ENCODE peak calls at places on chromosomes 12 and 14, in seven cellular contexts. One of them, this sample, is unnamed.

GRCh38 chr14:68899033-68899603 is 80.0 kb downstream of the ACTN1 start:
- DNase-seq in tibial artery: no peak
- DNase-seq in IMR-90: no peak
- DNase-seq in ascending aorta: no peak
- DNase-seq in AG04449: no peak
- DNase-seq in kidney: no peak
- DNase-seq in heart right ventricle: no peak
- DNase-seq in this sample: no peak

GRCh38 chr14:104135121-104135903 is 3.1 kb upstream of the KIF26A start:
- DNase-seq in heart right ventricle: peak; percentile 17
- DNase-seq in kidney: peak; percentile 79
- DNase-seq in AG04449: no peak
- DNase-seq in tibial artery: peak; percentile 54
- DNase-seq in ascending aorta: peak; percentile 34
- DNase-seq in IMR-90: no peak
- DNase-seq in this sample: peak; percentile 18

GRCh38 chr12:95858451-95859343 is at the start of gene SNRPF:
- DNase-seq in tibial artery: peak; percentile 97
- DNase-seq in heart right ventricle: peak; percentile 90
- DNase-seq in IMR-90: peak; percentile 97
- DNase-seq in kidney: peak; percentile 98
- DNase-seq in AG04449: peak; percentile 77
- DNase-seq in ascending aorta: peak; percentile 98
- DNase-seq in this sample: peak; percentile 97

GRCh38 chr14:38053684-38054083 is 154.0 kb upstream of the SSTR1 start:
- DNase-seq in kidney: no peak
- DNase-seq in IMR-90: no peak
- DNase-seq in tibial artery: no peak
- DNase-seq in heart right ventricle: no peak
- DNase-seq in ascending aorta: no peak
- DNase-seq in AG04449: no peak
- DNase-seq in this sample: no peak

GRCh38 chr12:95699579-95699978 is 91.0 kb downstream of the NTN4 start:
- DNase-seq in tibial artery: no peak
- DNase-seq in ascending aorta: no peak
- DNase-seq in kidney: no peak
- DNase-seq in IMR-90: no peak
- DNase-seq in AG04449: no peak
- DNase-seq in heart right ventricle: no peak
- DNase-seq in this sample: no peak

GRCh38 chr12:109462868-109463692 is 14.0 kb downstream of the KCTD10 start:
- DNase-seq in AG04449: peak; percentile 97
- DNase-seq in heart right ventricle: peak; percentile 71
- DNase-seq in IMR-90: peak; percentile 98
- DNase-seq in tibial artery: peak; percentile 93
- DNase-seq in kidney: peak; percentile 94
- DNase-seq in ascending aorta: peak; percentile 95
- DNase-seq in this sample: no peak

GRCh38 chr14:102891111-102891510 is 31.4 kb upstream of the AMN start:
- DNase-seq in AG04449: no peak
- DNase-seq in kidney: peak; percentile 35
- DNase-seq in tibial artery: no peak
- DNase-seq in IMR-90: no peak
- DNase-seq in heart right ventricle: no peak
- DNase-seq in ascending aorta: no peak
- DNase-seq in this sample: no peak

GRCh38 chr14:100076630-100077029 is 11.4 kb downstream of the EVL start:
- DNase-seq in kidney: no peak
- DNase-seq in heart right ventricle: peak; percentile 40
- DNase-seq in tibial artery: peak; percentile 71
- DNase-seq in ascending aorta: peak; percentile 72
- DNase-seq in AG04449: peak; percentile 24
- DNase-seq in IMR-90: peak; percentile 81
- DNase-seq in this sample: no peak

GRCh38 chr12:11719678-11720099 is 70.2 kb downstream of the ETV6 start:
- DNase-seq in tibial artery: peak; percentile 77
- DNase-seq in AG04449: peak; percentile 85
- DNase-seq in kidney: peak; percentile 83
- DNase-seq in heart right ventricle: peak; percentile 31
- DNase-seq in IMR-90: peak; percentile 98
- DNase-seq in ascending aorta: peak; percentile 89
- DNase-seq in this sample: no peak

GRCh38 chr12:112349440-112349839 is 32.8 kb downstream of the HECTD4 start:
- DNase-seq in tibial artery: no peak
- DNase-seq in ascending aorta: no peak
- DNase-seq in kidney: no peak
- DNase-seq in heart right ventricle: no peak
- DNase-seq in AG04449: no peak
- DNase-seq in IMR-90: peak; percentile 41
- DNase-seq in this sample: no peak

GRCh38 chr12:46671102-46671501 is 154.7 kb downstream of the SLC38A4 start:
- DNase-seq in ascending aorta: no peak
- DNase-seq in tibial artery: no peak
- DNase-seq in AG04449: no peak
- DNase-seq in IMR-90: no peak
- DNase-seq in kidney: no peak
- DNase-seq in heart right ventricle: no peak
- DNase-seq in this sample: no peak

GRCh38 chr14:23175823-23176222 is 7.6 kb downstream of the SLC7A8 start:
- DNase-seq in ascending aorta: no peak
- DNase-seq in kidney: no peak
- DNase-seq in tibial artery: no peak
- DNase-seq in AG04449: no peak
- DNase-seq in heart right ventricle: no peak
- DNase-seq in IMR-90: peak; percentile 20
- DNase-seq in this sample: no peak

GRCh38 chr12:114993202-114993601 is 309.2 kb upstream of the TBX3 start:
- DNase-seq in heart right ventricle: no peak
- DNase-seq in kidney: no peak
- DNase-seq in tibial artery: no peak
- DNase-seq in ascending aorta: no peak
- DNase-seq in IMR-90: peak; percentile 41
- DNase-seq in AG04449: no peak
- DNase-seq in this sample: no peak

GRCh38 chr14:61609885-61610284 is 85.4 kb upstream of the HIF1A start:
- DNase-seq in ascending aorta: no peak
- DNase-seq in AG04449: no peak
- DNase-seq in heart right ventricle: no peak
- DNase-seq in IMR-90: peak; percentile 86
- DNase-seq in tibial artery: no peak
- DNase-seq in kidney: no peak
- DNase-seq in this sample: no peak

GRCh38 chr12:103556890-103557667 is 30.0 kb upstream of the STAB2 start:
- DNase-seq in ascending aorta: no peak
- DNase-seq in tibial artery: no peak
- DNase-seq in AG04449: no peak
- DNase-seq in IMR-90: no peak
- DNase-seq in heart right ventricle: no peak
- DNase-seq in kidney: no peak
- DNase-seq in this sample: no peak

GRCh38 chr12:67720383-67720856 is 71.9 kb downstream of the DYRK2 start:
- DNase-seq in kidney: no peak
- DNase-seq in heart right ventricle: no peak
- DNase-seq in tibial artery: peak; percentile 76
- DNase-seq in AG04449: peak; percentile 70
- DNase-seq in IMR-90: peak; percentile 76
- DNase-seq in ascending aorta: no peak
- DNase-seq in this sample: no peak

GRCh38 chr12:119500209-119500608 is 93.4 kb upstream of the TMEM233 start:
- DNase-seq in tibial artery: no peak
- DNase-seq in ascending aorta: no peak
- DNase-seq in AG04449: no peak
- DNase-seq in IMR-90: no peak
- DNase-seq in heart right ventricle: no peak
- DNase-seq in kidney: no peak
- DNase-seq in this sample: no peak

GRCh38 chr12:1319215-1319614 is 275.2 kb downstream of the FBXL14 start:
- DNase-seq in IMR-90: peak; percentile 52
- DNase-seq in tibial artery: no peak
- DNase-seq in heart right ventricle: no peak
- DNase-seq in ascending aorta: no peak
- DNase-seq in AG04449: no peak
- DNase-seq in kidney: no peak
- DNase-seq in this sample: no peak

GRCh38 chr14:56216631-56217379 is 98.6 kb downstream of the PELI2 start:
- DNase-seq in ascending aorta: no peak
- DNase-seq in kidney: peak; percentile 82
- DNase-seq in tibial artery: no peak
- DNase-seq in AG04449: no peak
- DNase-seq in IMR-90: peak; percentile 28
- DNase-seq in heart right ventricle: peak; percentile 60
- DNase-seq in this sample: peak; percentile 35

GRCh38 chr14:102686176-102686801 is 91.0 kb upstream of the TRAF3 start:
- DNase-seq in IMR-90: no peak
- DNase-seq in tibial artery: no peak
- DNase-seq in kidney: no peak
- DNase-seq in heart right ventricle: no peak
- DNase-seq in AG04449: no peak
- DNase-seq in ascending aorta: no peak
- DNase-seq in this sample: no peak

GRCh38 chr14:29937116-29937515 is 9.5 kb upstream of the PRKD1 start:
- DNase-seq in heart right ventricle: no peak
- DNase-seq in ascending aorta: no peak
- DNase-seq in kidney: no peak
- DNase-seq in IMR-90: peak; percentile 48
- DNase-seq in tibial artery: no peak
- DNase-seq in AG04449: no peak
- DNase-seq in this sample: no peak

GRCh38 chr14:39154594-39155189 is 15.4 kb downstream of the TRAPPC6B start:
- DNase-seq in ascending aorta: no peak
- DNase-seq in heart right ventricle: no peak
- DNase-seq in tibial artery: no peak
- DNase-seq in AG04449: no peak
- DNase-seq in kidney: no peak
- DNase-seq in IMR-90: no peak
- DNase-seq in this sample: no peak

GRCh38 chr12:118034429-118035193 is 18.1 kb downstream of the RFC5 start:
- DNase-seq in AG04449: no peak
- DNase-seq in tibial artery: no peak
- DNase-seq in kidney: no peak
- DNase-seq in IMR-90: peak; percentile 60
- DNase-seq in heart right ventricle: no peak
- DNase-seq in ascending aorta: no peak
- DNase-seq in this sample: no peak

GRCh38 chr12:82835217-82835616 is 148.5 kb downstream of the TMTC2 start:
- DNase-seq in AG04449: no peak
- DNase-seq in ascending aorta: no peak
- DNase-seq in kidney: no peak
- DNase-seq in IMR-90: peak; percentile 29
- DNase-seq in heart right ventricle: no peak
- DNase-seq in tibial artery: no peak
- DNase-seq in this sample: no peak

GRCh38 chr12:1117371-1117770 is 126.3 kb downstream of the ERC1 start:
- DNase-seq in kidney: no peak
- DNase-seq in IMR-90: peak; percentile 78
- DNase-seq in heart right ventricle: no peak
- DNase-seq in ascending aorta: no peak
- DNase-seq in tibial artery: no peak
- DNase-seq in AG04449: no peak
- DNase-seq in this sample: no peak

DNA sequence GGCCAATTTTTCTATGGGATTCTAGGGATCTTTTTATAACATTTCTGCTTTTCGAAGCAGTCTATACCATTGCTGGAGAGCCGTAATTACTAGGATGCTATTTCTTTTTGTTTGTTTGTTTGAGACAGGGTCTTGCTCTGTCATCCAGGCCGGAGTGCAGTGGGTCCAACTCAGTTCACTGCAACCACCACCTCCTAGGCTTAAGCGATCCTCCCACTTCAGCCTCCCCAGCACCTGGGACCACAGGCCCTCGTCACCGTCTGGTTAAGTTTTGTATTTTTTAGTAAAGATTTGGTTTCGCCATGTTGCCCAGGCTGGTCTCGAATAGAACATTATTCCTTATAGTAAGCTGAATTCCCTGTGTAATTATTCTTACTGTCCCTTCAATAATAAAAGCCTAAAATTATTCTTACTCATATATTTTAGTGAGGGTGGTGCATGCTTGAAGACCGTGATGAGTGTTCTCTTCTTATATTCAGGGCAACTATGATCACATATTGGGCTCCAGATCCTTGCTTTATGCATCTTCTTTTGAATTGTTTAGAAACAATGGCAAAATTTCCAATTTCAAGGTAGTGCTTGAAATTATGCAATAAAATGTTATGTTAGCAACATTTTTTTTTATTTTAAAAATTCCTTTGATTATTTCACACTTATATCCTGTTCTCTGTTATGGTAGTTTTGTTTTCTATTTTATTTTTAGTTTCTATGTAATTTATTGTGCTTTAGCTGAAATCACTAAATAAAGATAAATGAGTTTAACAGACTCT is 66.2 kb downstream of the CRADD start:
- DNase-seq in kidney: no peak
- DNase-seq in tibial artery: no peak
- DNase-seq in AG04449: no peak
- DNase-seq in IMR-90: no peak
- DNase-seq in heart right ventricle: no peak
- DNase-seq in ascending aorta: no peak
- DNase-seq in this sample: no peak
- H3K4me3 ChIP-seq in kidney: peak overlapping the region; percentile 93
- H3K4me3 ChIP-seq in tibial artery: peak overlapping the region; percentile 70
- H3K4me3 ChIP-seq in AG04449: no peak overlapping the region
- H3K4me3 ChIP-seq in IMR-90: no peak overlapping the region
- H3K4me3 ChIP-seq in heart right ventricle: peak overlapping the region; percentile 64
- H3K4me3 ChIP-seq in ascending aorta: peak overlapping the region; percentile 76
- H3K4me3 ChIP-seq in this sample: no peak overlapping the region

DNA sequence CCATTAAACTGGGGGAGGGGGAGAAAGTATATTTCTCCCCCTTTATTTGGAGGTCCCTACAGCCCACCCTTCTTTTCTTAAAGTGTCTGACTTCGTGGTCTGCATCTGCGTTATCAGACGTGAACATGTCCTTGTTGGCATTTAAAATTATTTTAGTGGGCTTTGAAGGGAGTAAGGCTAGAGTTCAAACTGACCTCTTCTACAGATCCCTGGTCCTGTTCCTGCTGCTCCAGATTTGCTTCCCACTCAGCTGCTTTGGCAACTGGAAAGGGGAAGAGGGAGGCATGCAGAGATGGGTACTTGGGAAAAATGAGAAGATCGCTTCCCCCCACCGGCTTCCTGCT is 611 bp upstream of the SIX6 start:
- DNase-seq in kidney: no peak
- DNase-seq in heart right ventricle: no peak
- DNase-seq in AG04449: no peak
- DNase-seq in tibial artery: no peak
- DNase-seq in ascending aorta: no peak
- DNase-seq in IMR-90: no peak
- DNase-seq in this sample: no peak
- TF ChIP-seq CTCF in kidney: no peak
- TF ChIP-seq CTCF in heart right ventricle: no peak
- TF ChIP-seq CTCF in AG04449: no peak
- TF ChIP-seq CTCF in tibial artery: no peak
- TF ChIP-seq CTCF in ascending aorta: no peak
- TF ChIP-seq CTCF in IMR-90: no peak
- TF ChIP-seq CTCF in this sample: no peak

GRCh38 chr12:16603265-16603915 is 2.6 kb downstream of the LMO3 start:
- DNase-seq in tibial artery: no peak
- DNase-seq in heart right ventricle: no peak
- DNase-seq in AG04449: no peak
- DNase-seq in ascending aorta: no peak
- DNase-seq in kidney: no peak
- DNase-seq in IMR-90: no peak
- DNase-seq in this sample: no peak
- H3K4me3 ChIP-seq in tibial artery: no peak overlapping the region
- H3K4me3 ChIP-seq in heart right ventricle: peak overlapping the region; percentile 55
- H3K4me3 ChIP-seq in AG04449: no peak overlapping the region
- H3K4me3 ChIP-seq in ascending aorta: peak overlapping the region; percentile 67
- H3K4me3 ChIP-seq in kidney: no peak overlapping the region
- H3K4me3 ChIP-seq in IMR-90: no peak overlapping the region
- H3K4me3 ChIP-seq in this sample: no peak overlapping the region

GRCh38 chr12:63668028-63668799 is at the start of gene DPY19L2:
- DNase-seq in IMR-90: peak; percentile 52
- DNase-seq in heart right ventricle: peak; percentile 83
- DNase-seq in kidney: peak; percentile 94
- DNase-seq in AG04449: no peak
- DNase-seq in tibial artery: peak; percentile 92
- DNase-seq in ascending aorta: peak; percentile 73
- DNase-seq in this sample: peak; percentile 52
- TF ChIP-seq CTCF in IMR-90: no peak
- TF ChIP-seq CTCF in heart right ventricle: no peak
- TF ChIP-seq CTCF in kidney: no peak
- TF ChIP-seq CTCF in AG04449: no peak
- TF ChIP-seq CTCF in tibial artery: no peak
- TF ChIP-seq CTCF in ascending aorta: no peak
- TF ChIP-seq CTCF in this sample: no peak

This sample was measured in GM12865.